ENCODE peak calls at places on chromosomes 7 and 10, in ten cellular contexts. One of them, this sample, is unnamed.

GRCh38 chr7:2732959-2733584 is 45.1 kb downstream of the AMZ1 start:
- ATAC-seq in naive thymus-derived CD4-positive, alpha-beta T cell: no peak
- ATAC-seq in CD8-positive, alpha-beta T cell: no peak
- ATAC-seq in CD4-positive, CD25-positive, alpha-beta regulatory T cell: no peak
- ATAC-seq in DND-41: no peak
- ATAC-seq in PC-3: peak; percentile 70
- ATAC-seq in A549: peak; percentile 41
- ATAC-seq in lung: peak; percentile 38
- ATAC-seq in psoas muscle: peak; percentile 93
- ATAC-seq in heart left ventricle: peak; percentile 73
- ATAC-seq in this sample: peak; percentile 48

GRCh38 chr7:149772236-149772820 is 1.1 kb downstream of the ZNF467 start:
- ATAC-seq in naive thymus-derived CD4-positive, alpha-beta T cell: no peak
- ATAC-seq in CD8-positive, alpha-beta T cell: peak; percentile 2
- ATAC-seq in CD4-positive, CD25-positive, alpha-beta regulatory T cell: no peak
- ATAC-seq in DND-41: peak; percentile 29
- ATAC-seq in PC-3: no peak
- ATAC-seq in A549: peak; percentile 5
- ATAC-seq in lung: no peak
- ATAC-seq in psoas muscle: no peak
- ATAC-seq in heart left ventricle: peak; percentile 1
- ATAC-seq in this sample: no peak

GRCh38 chr10:69048103-69048502 is 39.8 kb upstream of the SRGN start:
- ATAC-seq in naive thymus-derived CD4-positive, alpha-beta T cell: peak; percentile 56
- ATAC-seq in CD8-positive, alpha-beta T cell: no peak
- ATAC-seq in CD4-positive, CD25-positive, alpha-beta regulatory T cell: no peak
- ATAC-seq in DND-41: no peak
- ATAC-seq in PC-3: no peak
- ATAC-seq in A549: no peak
- ATAC-seq in lung: peak; percentile 69
- ATAC-seq in psoas muscle: peak; percentile 75
- ATAC-seq in heart left ventricle: peak; percentile 83
- ATAC-seq in this sample: peak; percentile 66

GRCh38 chr7:18356195-18356645 is 139.3 kb upstream of the HDAC9 start:
- ATAC-seq in naive thymus-derived CD4-positive, alpha-beta T cell: peak; percentile 80
- ATAC-seq in CD8-positive, alpha-beta T cell: peak; percentile 69
- ATAC-seq in CD4-positive, CD25-positive, alpha-beta regulatory T cell: peak; percentile 36
- ATAC-seq in DND-41: peak; percentile 67
- ATAC-seq in PC-3: no peak
- ATAC-seq in A549: peak; percentile 38
- ATAC-seq in lung: no peak
- ATAC-seq in psoas muscle: peak; percentile 43
- ATAC-seq in heart left ventricle: no peak
- ATAC-seq in this sample: no peak

GRCh38 chr10:32059472-32059871 is 3.2 kb upstream of the KIF5B start:
- ATAC-seq in naive thymus-derived CD4-positive, alpha-beta T cell: no peak
- ATAC-seq in CD8-positive, alpha-beta T cell: no peak
- ATAC-seq in CD4-positive, CD25-positive, alpha-beta regulatory T cell: no peak
- ATAC-seq in DND-41: no peak
- ATAC-seq in PC-3: no peak
- ATAC-seq in A549: no peak
- ATAC-seq in lung: no peak
- ATAC-seq in psoas muscle: no peak
- ATAC-seq in heart left ventricle: no peak
- ATAC-seq in this sample: no peak

GRCh38 chr10:121669010-121669366 is 70.7 kb upstream of the FGFR2 start:
- ATAC-seq in naive thymus-derived CD4-positive, alpha-beta T cell: no peak
- ATAC-seq in CD8-positive, alpha-beta T cell: no peak
- ATAC-seq in CD4-positive, CD25-positive, alpha-beta regulatory T cell: no peak
- ATAC-seq in DND-41: no peak
- ATAC-seq in PC-3: no peak
- ATAC-seq in A549: no peak
- ATAC-seq in lung: no peak
- ATAC-seq in psoas muscle: no peak
- ATAC-seq in heart left ventricle: no peak
- ATAC-seq in this sample: peak; percentile 10

GRCh38 chr7:38563736-38564135 is 67.4 kb downstream of the AMPH start:
- ATAC-seq in naive thymus-derived CD4-positive, alpha-beta T cell: no peak
- ATAC-seq in CD8-positive, alpha-beta T cell: no peak
- ATAC-seq in CD4-positive, CD25-positive, alpha-beta regulatory T cell: no peak
- ATAC-seq in DND-41: no peak
- ATAC-seq in PC-3: no peak
- ATAC-seq in A549: no peak
- ATAC-seq in lung: no peak
- ATAC-seq in psoas muscle: no peak
- ATAC-seq in heart left ventricle: no peak
- ATAC-seq in this sample: no peak

GRCh38 chr7:134755422-134756022 is 23.9 kb upstream of the CALD1 start:
- ATAC-seq in naive thymus-derived CD4-positive, alpha-beta T cell: peak; percentile 38
- ATAC-seq in CD8-positive, alpha-beta T cell: no peak
- ATAC-seq in CD4-positive, CD25-positive, alpha-beta regulatory T cell: no peak
- ATAC-seq in DND-41: peak; percentile 45
- ATAC-seq in PC-3: peak; percentile 37
- ATAC-seq in A549: peak; percentile 56
- ATAC-seq in lung: no peak
- ATAC-seq in psoas muscle: no peak
- ATAC-seq in heart left ventricle: no peak
- ATAC-seq in this sample: no peak

GRCh38 chr10:115747811-115748210 is 525.2 kb downstream of the GFRA1 start:
- ATAC-seq in naive thymus-derived CD4-positive, alpha-beta T cell: no peak
- ATAC-seq in CD8-positive, alpha-beta T cell: no peak
- ATAC-seq in CD4-positive, CD25-positive, alpha-beta regulatory T cell: no peak
- ATAC-seq in DND-41: no peak
- ATAC-seq in PC-3: no peak
- ATAC-seq in A549: no peak
- ATAC-seq in lung: no peak
- ATAC-seq in psoas muscle: no peak
- ATAC-seq in heart left ventricle: no peak
- ATAC-seq in this sample: no peak

GRCh38 chr7:134366481-134366880 is 49.8 kb upstream of the SLC35B4 start:
- ATAC-seq in naive thymus-derived CD4-positive, alpha-beta T cell: no peak
- ATAC-seq in CD8-positive, alpha-beta T cell: no peak
- ATAC-seq in CD4-positive, CD25-positive, alpha-beta regulatory T cell: no peak
- ATAC-seq in DND-41: no peak
- ATAC-seq in PC-3: no peak
- ATAC-seq in A549: no peak
- ATAC-seq in lung: no peak
- ATAC-seq in psoas muscle: no peak
- ATAC-seq in heart left ventricle: no peak
- ATAC-seq in this sample: no peak

GRCh38 chr7:117588352-117588794 is 108.5 kb downstream of the CFTR start:
- ATAC-seq in naive thymus-derived CD4-positive, alpha-beta T cell: no peak
- ATAC-seq in CD8-positive, alpha-beta T cell: no peak
- ATAC-seq in CD4-positive, CD25-positive, alpha-beta regulatory T cell: no peak
- ATAC-seq in DND-41: peak; percentile 92
- ATAC-seq in PC-3: no peak
- ATAC-seq in A549: peak; percentile 82
- ATAC-seq in lung: peak; percentile 27
- ATAC-seq in psoas muscle: no peak
- ATAC-seq in heart left ventricle: no peak
- ATAC-seq in this sample: no peak

GRCh38 chr7:128398016-128398840 is 11.6 kb downstream of the IMPDH1 start:
- ATAC-seq in naive thymus-derived CD4-positive, alpha-beta T cell: peak; percentile 71
- ATAC-seq in CD8-positive, alpha-beta T cell: peak; percentile 75
- ATAC-seq in CD4-positive, CD25-positive, alpha-beta regulatory T cell: no peak
- ATAC-seq in DND-41: peak; percentile 73
- ATAC-seq in PC-3: peak; percentile 82
- ATAC-seq in A549: peak; percentile 92
- ATAC-seq in lung: peak; percentile 73
- ATAC-seq in psoas muscle: peak; percentile 80
- ATAC-seq in heart left ventricle: peak; percentile 59
- ATAC-seq in this sample: peak; percentile 62

GRCh38 chr7:333399-333776 is 43.4 kb downstream of the FOXL3 start:
- ATAC-seq in naive thymus-derived CD4-positive, alpha-beta T cell: no peak
- ATAC-seq in CD8-positive, alpha-beta T cell: no peak
- ATAC-seq in CD4-positive, CD25-positive, alpha-beta regulatory T cell: no peak
- ATAC-seq in DND-41: no peak
- ATAC-seq in PC-3: peak; percentile 60
- ATAC-seq in A549: peak; percentile 37
- ATAC-seq in lung: no peak
- ATAC-seq in psoas muscle: no peak
- ATAC-seq in heart left ventricle: peak; percentile 61
- ATAC-seq in this sample: peak; percentile 54

GRCh38 chr10:30183076-30183402 is 123.7 kb upstream of the JCAD start:
- ATAC-seq in naive thymus-derived CD4-positive, alpha-beta T cell: no peak
- ATAC-seq in CD8-positive, alpha-beta T cell: no peak
- ATAC-seq in CD4-positive, CD25-positive, alpha-beta regulatory T cell: no peak
- ATAC-seq in DND-41: no peak
- ATAC-seq in PC-3: no peak
- ATAC-seq in A549: no peak
- ATAC-seq in lung: no peak
- ATAC-seq in psoas muscle: no peak
- ATAC-seq in heart left ventricle: peak; percentile 8
- ATAC-seq in this sample: no peak

GRCh38 chr7:159196584-159196983 is 51.9 kb upstream of the VIPR2 start:
- ATAC-seq in naive thymus-derived CD4-positive, alpha-beta T cell: no peak
- ATAC-seq in CD8-positive, alpha-beta T cell: no peak
- ATAC-seq in CD4-positive, CD25-positive, alpha-beta regulatory T cell: no peak
- ATAC-seq in DND-41: no peak
- ATAC-seq in PC-3: no peak
- ATAC-seq in A549: no peak
- ATAC-seq in lung: no peak
- ATAC-seq in psoas muscle: no peak
- ATAC-seq in heart left ventricle: no peak
- ATAC-seq in this sample: no peak
- H3K27ac ChIP-seq in naive thymus-derived CD4-positive, alpha-beta T cell: no peak overlapping the region
- H3K27ac ChIP-seq in CD8-positive, alpha-beta T cell: no peak overlapping the region
- H3K27ac ChIP-seq in CD4-positive, CD25-positive, alpha-beta regulatory T cell: peak overlapping the region; percentile 83
- H3K27ac ChIP-seq in DND-41: peak overlapping the region; percentile 89
- H3K27ac ChIP-seq in PC-3: no peak overlapping the region
- H3K27ac ChIP-seq in A549: no peak overlapping the region
- H3K27ac ChIP-seq in lung: no peak overlapping the region
- H3K27ac ChIP-seq in psoas muscle: no peak overlapping the region
- H3K27ac ChIP-seq in heart left ventricle: no peak overlapping the region
- H3K27ac ChIP-seq in this sample: no peak overlapping the region

DNA sequence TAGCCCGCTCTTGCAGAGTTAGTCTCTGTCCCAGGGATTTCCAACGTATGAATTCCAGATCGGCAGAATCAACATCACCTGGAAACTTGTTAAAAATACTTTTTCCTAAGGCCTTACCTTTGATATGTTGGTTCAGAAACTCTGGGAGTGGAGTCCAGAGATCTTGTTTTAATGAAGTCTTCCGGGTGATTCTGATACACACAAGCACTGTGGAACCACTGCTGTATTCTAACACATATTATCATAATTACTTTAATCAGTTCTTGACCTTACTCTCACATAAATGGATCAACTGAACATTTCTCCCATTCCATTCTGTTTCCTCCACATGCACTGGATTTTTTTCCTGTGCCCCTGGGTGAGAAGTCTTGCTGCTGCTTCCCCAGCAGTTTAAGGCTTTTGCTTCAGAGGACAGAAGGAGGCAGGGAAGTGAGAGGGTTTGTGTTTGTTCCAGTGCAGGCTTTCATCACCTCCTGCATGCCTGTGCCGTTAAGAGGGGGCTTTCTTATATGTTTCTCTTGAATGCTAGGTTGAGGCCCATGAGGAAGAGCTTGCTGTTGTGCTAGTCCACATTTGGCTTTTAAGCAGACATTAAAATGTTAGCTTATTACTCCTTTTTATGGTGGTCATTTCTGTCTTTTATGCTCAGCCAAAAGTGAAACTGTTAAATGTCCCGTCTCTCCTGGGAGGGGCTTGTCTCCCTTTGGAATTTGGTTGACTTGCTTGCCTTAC is 32.4 kb downstream of the CCSER2 start:
- ATAC-seq in naive thymus-derived CD4-positive, alpha-beta T cell: no peak
- ATAC-seq in CD8-positive, alpha-beta T cell: no peak
- ATAC-seq in CD4-positive, CD25-positive, alpha-beta regulatory T cell: no peak
- ATAC-seq in DND-41: no peak
- ATAC-seq in PC-3: no peak
- ATAC-seq in A549: peak; percentile 71
- ATAC-seq in lung: no peak
- ATAC-seq in psoas muscle: no peak
- ATAC-seq in heart left ventricle: no peak
- ATAC-seq in this sample: no peak
- H3K27ac ChIP-seq in naive thymus-derived CD4-positive, alpha-beta T cell: no peak overlapping the region
- H3K27ac ChIP-seq in CD8-positive, alpha-beta T cell: no peak overlapping the region
- H3K27ac ChIP-seq in CD4-positive, CD25-positive, alpha-beta regulatory T cell: no peak overlapping the region
- H3K27ac ChIP-seq in DND-41: no peak overlapping the region
- H3K27ac ChIP-seq in PC-3: no peak overlapping the region
- H3K27ac ChIP-seq in A549: peak overlapping the region; percentile 65
- H3K27ac ChIP-seq in lung: peak overlapping the region; percentile 69
- H3K27ac ChIP-seq in psoas muscle: no peak overlapping the region
- H3K27ac ChIP-seq in heart left ventricle: no peak overlapping the region
- H3K27ac ChIP-seq in this sample: no peak overlapping the region

GRCh38 chr7:139675127-139676110 is 102.4 kb downstream of the HIPK2 start:
- ATAC-seq in naive thymus-derived CD4-positive, alpha-beta T cell: no peak
- ATAC-seq in CD8-positive, alpha-beta T cell: no peak
- ATAC-seq in CD4-positive, CD25-positive, alpha-beta regulatory T cell: no peak
- ATAC-seq in DND-41: no peak
- ATAC-seq in PC-3: no peak
- ATAC-seq in A549: no peak
- ATAC-seq in lung: no peak
- ATAC-seq in psoas muscle: peak; percentile 8
- ATAC-seq in heart left ventricle: peak; percentile 21
- ATAC-seq in this sample: no peak

GRCh38 chr7:139673230-139673629 is 104.6 kb downstream of the HIPK2 start:
- ATAC-seq in naive thymus-derived CD4-positive, alpha-beta T cell: peak; percentile 42
- ATAC-seq in CD8-positive, alpha-beta T cell: no peak
- ATAC-seq in CD4-positive, CD25-positive, alpha-beta regulatory T cell: peak; percentile 61
- ATAC-seq in DND-41: no peak
- ATAC-seq in PC-3: peak; percentile 11
- ATAC-seq in A549: peak; percentile 70
- ATAC-seq in lung: no peak
- ATAC-seq in psoas muscle: no peak
- ATAC-seq in heart left ventricle: peak; percentile 64
- ATAC-seq in this sample: no peak

GRCh38 chr7:139674752-139675126 is 103.1 kb downstream of the HIPK2 start:
- ATAC-seq in naive thymus-derived CD4-positive, alpha-beta T cell: no peak
- ATAC-seq in CD8-positive, alpha-beta T cell: no peak
- ATAC-seq in CD4-positive, CD25-positive, alpha-beta regulatory T cell: no peak
- ATAC-seq in DND-41: no peak
- ATAC-seq in PC-3: no peak
- ATAC-seq in A549: no peak
- ATAC-seq in lung: no peak
- ATAC-seq in psoas muscle: peak; percentile 50
- ATAC-seq in heart left ventricle: peak; percentile 66
- ATAC-seq in this sample: no peak

GRCh38 chr7:139671967-139672366 is 105.8 kb downstream of the HIPK2 start:
- ATAC-seq in naive thymus-derived CD4-positive, alpha-beta T cell: no peak
- ATAC-seq in CD8-positive, alpha-beta T cell: no peak
- ATAC-seq in CD4-positive, CD25-positive, alpha-beta regulatory T cell: no peak
- ATAC-seq in DND-41: no peak
- ATAC-seq in PC-3: peak; percentile 80
- ATAC-seq in A549: peak; percentile 34
- ATAC-seq in lung: no peak
- ATAC-seq in psoas muscle: no peak
- ATAC-seq in heart left ventricle: no peak
- ATAC-seq in this sample: no peak

GRCh38 chr7:139673762-139674161 is 104.0 kb downstream of the HIPK2 start:
- ATAC-seq in naive thymus-derived CD4-positive, alpha-beta T cell: no peak
- ATAC-seq in CD8-positive, alpha-beta T cell: no peak
- ATAC-seq in CD4-positive, CD25-positive, alpha-beta regulatory T cell: no peak
- ATAC-seq in DND-41: no peak
- ATAC-seq in PC-3: no peak
- ATAC-seq in A549: no peak
- ATAC-seq in lung: no peak
- ATAC-seq in psoas muscle: no peak
- ATAC-seq in heart left ventricle: no peak
- ATAC-seq in this sample: no peak
- H3K27ac ChIP-seq in naive thymus-derived CD4-positive, alpha-beta T cell: no peak overlapping the region
- H3K27ac ChIP-seq in CD8-positive, alpha-beta T cell: no peak overlapping the region
- H3K27ac ChIP-seq in CD4-positive, CD25-positive, alpha-beta regulatory T cell: no peak overlapping the region
- H3K27ac ChIP-seq in DND-41: no peak overlapping the region
- H3K27ac ChIP-seq in PC-3: peak overlapping the region; percentile 100
- H3K27ac ChIP-seq in A549: peak overlapping the region; percentile 73
- H3K27ac ChIP-seq in lung: no peak overlapping the region
- H3K27ac ChIP-seq in psoas muscle: no peak overlapping the region
- H3K27ac ChIP-seq in heart left ventricle: peak overlapping the region; percentile 62
- H3K27ac ChIP-seq in this sample: no peak overlapping the region

GRCh38 chr7:139949629-139950028 is 113.1 kb downstream of the PARP12 start:
- ATAC-seq in naive thymus-derived CD4-positive, alpha-beta T cell: no peak
- ATAC-seq in CD8-positive, alpha-beta T cell: no peak
- ATAC-seq in CD4-positive, CD25-positive, alpha-beta regulatory T cell: no peak
- ATAC-seq in DND-41: no peak
- ATAC-seq in PC-3: peak; percentile 58
- ATAC-seq in A549: peak; percentile 74
- ATAC-seq in lung: no peak
- ATAC-seq in psoas muscle: no peak
- ATAC-seq in heart left ventricle: no peak
- ATAC-seq in this sample: no peak
- H3K27ac ChIP-seq in naive thymus-derived CD4-positive, alpha-beta T cell: no peak overlapping the region
- H3K27ac ChIP-seq in CD8-positive, alpha-beta T cell: no peak overlapping the region
- H3K27ac ChIP-seq in CD4-positive, CD25-positive, alpha-beta regulatory T cell: no peak overlapping the region
- H3K27ac ChIP-seq in DND-41: no peak overlapping the region
- H3K27ac ChIP-seq in PC-3: no peak overlapping the region
- H3K27ac ChIP-seq in A549: no peak overlapping the region
- H3K27ac ChIP-seq in lung: no peak overlapping the region
- H3K27ac ChIP-seq in psoas muscle: no peak overlapping the region
- H3K27ac ChIP-seq in heart left ventricle: no peak overlapping the region
- H3K27ac ChIP-seq in this sample: no peak overlapping the region

This sample was measured in gastroesophageal sphincter.